ENCODE peak calls at places on chromosomes 4 and X, in four cellular contexts. M is GM20000, W is GM04504, N is lower lobe of right lung. L is an unnamed sample.

GRCh38 chr4:184588893-184589292 is 60.4 kb downstream of the CASP3 start:
- DNase-seq in M (no peak), W (peak), N (no peak), L (no peak)

GRCh38 chrX:20313889-20314288 is 47.2 kb upstream of the RPS6KA3 start:
- DNase-seq in M (no peak), W (no peak), N (no peak), L (no peak)

GRCh38 chr4:122827899-122828601 is 1.4 kb downstream of the FGF2 start:
- DNase-seq in M (peak), W (no peak), N (no peak), L (no peak)

GRCh38 chr4:78065514-78066192 is 8.5 kb downstream of the FRAS1 start:
- DNase-seq in M (no peak), W (no peak), N (no peak), L (no peak)

GRCh38 chr4:164977243-164978164 is at the start of gene TRIM61:
- DNase-seq in M (peak), W (no peak), N (peak), L (no peak)

GRCh38 chrX:48714573-48714972 is 18.0 kb downstream of the SUV39H1 start:
- DNase-seq in M (no peak), W (no peak), N (no peak), L (no peak)

GRCh38 chrX:72304877-72305276 is 837 bp downstream of the CITED1 start:
- DNase-seq in M (no peak), W (no peak), N (no peak), L (no peak)

GRCh38 chrX:77899081-77899828 is at the start of gene COX7B:
- DNase-seq in M (peak), W (peak), N (peak), L (no peak)

GRCh38 chr4:4837316-4837715 is 22.1 kb upstream of the MSX1 start:
- DNase-seq in M (no peak), W (no peak), N (no peak), L (no peak)

GRCh38 chr4:155774033-155774432 is 15.2 kb downstream of the GUCY1B1 start:
- DNase-seq in M (no peak), W (no peak), N (no peak), L (no peak)

GRCh38 chr4:6472387-6473263 is at the start of gene PPP2R2C:
- DNase-seq in M (peak), W (no peak), N (no peak), L (no peak)

GRCh38 chr4:168325591-168325990 is 7.0 kb upstream of the DDX60 start:
- DNase-seq in M (no peak), W (no peak), N (no peak), L (no peak)

GRCh38 chr4:53702334-53703266 is 111.3 kb upstream of the LNX1 start:
- DNase-seq in M (peak), W (peak), N (peak), L (no peak)

GRCh38 chr4:3452376-3452775 is 10.6 kb downstream of the HGFAC start:
- DNase-seq in M (no peak), W (no peak), N (no peak), L (no peak)

GRCh38 chrX:153672531-153673397 is 849 bp downstream of the PNCK start:
- DNase-seq in M (no peak), W (no peak), N (no peak), L (no peak)

GRCh38 chrX:44071847-44072545 is 98.8 kb upstream of the NDP start:
- DNase-seq in M (no peak), W (peak), N (no peak), L (no peak)

GRCh38 chrX:101080326-101080725 is 1.6 kb downstream of the TMEM35A start:
- DNase-seq in M (no peak), W (no peak), N (no peak), L (no peak)

GRCh38 chr4:146333187-146333894 is 119.0 kb downstream of the REELD1 start:
- DNase-seq in M (peak), W (peak), N (no peak), L (no peak)

GRCh38 chr4:74157116-74157742 is 689 bp upstream of the MTHFD2L start:
- DNase-seq in M (no peak), W (no peak), N (no peak), L (no peak)

GRCh38 chr4:184680698-184681097 is 31.2 kb downstream of the PRIMPOL start:
- DNase-seq in M (no peak), W (no peak), N (no peak), L (no peak)

GRCh38 chrX:40746536-40746935 is 11.2 kb upstream of the MED14 start:
- DNase-seq in M (no peak), W (no peak), N (no peak), L (no peak)

GRCh38 chr4:74364649-74365491 is at the start of gene EREG:
- DNase-seq in M (peak), W (no peak), N (peak), L (no peak)

GRCh38 chrX:45274576-45274975 is 73.9 kb upstream of the DIPK2B start:
- DNase-seq in M (no peak), W (no peak), N (no peak), L (no peak)

GRCh38 chrX:68307767-68308166 is 125.5 kb downstream of the OPHN1 start:
- DNase-seq in M (no peak), W (peak), N (no peak), L (no peak)